ENCODE peak calls at places on chromosomes 13 and 19, in four cellular contexts. One of them, this sample, is unnamed.

GRCh38 chr13:105735269-105735668 is 800.2 kb downstream of the EFNB2 start:
- DNase-seq in tibial nerve: no peak
- DNase-seq in IMR-90: no peak
- DNase-seq in upper lobe of left lung: no peak
- DNase-seq in this sample: no peak

GRCh38 chr13:30829145-30829544 is 76.9 kb upstream of the MEDAG start:
- DNase-seq in tibial nerve: no peak
- DNase-seq in IMR-90: peak; percentile 82
- DNase-seq in upper lobe of left lung: no peak
- DNase-seq in this sample: no peak

GRCh38 chr19:13938361-13939027 is at the start of gene PODNL1:
- DNase-seq in tibial nerve: peak; percentile 69
- DNase-seq in IMR-90: peak; percentile 53
- DNase-seq in upper lobe of left lung: peak; percentile 54
- DNase-seq in this sample: no peak

GRCh38 chr19:1465191-1466016 is 13.6 kb downstream of the C19orf25 start:
- DNase-seq in tibial nerve: no peak
- DNase-seq in IMR-90: peak; percentile 36
- DNase-seq in upper lobe of left lung: peak; percentile 88
- DNase-seq in this sample: no peak

GRCh38 chr19:30128211-30128610 is 186.2 kb downstream of the URI1 start:
- DNase-seq in tibial nerve: no peak
- DNase-seq in IMR-90: no peak
- DNase-seq in upper lobe of left lung: no peak
- DNase-seq in this sample: no peak

GRCh38 chr13:40681341-40682051 is 15.1 kb upstream of the FOXO1 start:
- DNase-seq in tibial nerve: no peak
- DNase-seq in IMR-90: no peak
- DNase-seq in upper lobe of left lung: no peak
- DNase-seq in this sample: no peak

GRCh38 chr19:4378886-4379285 is 21.5 kb downstream of the SH3GL1 start:
- DNase-seq in tibial nerve: no peak
- DNase-seq in IMR-90: no peak
- DNase-seq in upper lobe of left lung: no peak
- DNase-seq in this sample: no peak

GRCh38 chr13:99974939-99975561 is 3.5 kb upstream of the ZIC5 start:
- DNase-seq in tibial nerve: no peak
- DNase-seq in IMR-90: no peak
- DNase-seq in upper lobe of left lung: no peak
- DNase-seq in this sample: no peak

GRCh38 chr13:84430441-84430840 is 548.2 kb upstream of the SLITRK1 start:
- DNase-seq in tibial nerve: no peak
- DNase-seq in IMR-90: peak; percentile 1
- DNase-seq in upper lobe of left lung: no peak
- DNase-seq in this sample: no peak

GRCh38 chr13:39385154-39385553 is 217.8 kb downstream of the LHFPL6 start:
- DNase-seq in tibial nerve: no peak
- DNase-seq in IMR-90: no peak
- DNase-seq in upper lobe of left lung: no peak
- DNase-seq in this sample: no peak

GRCh38 chr13:65540064-65540635 is 1690.0 kb downstream of the PCDH9 start:
- DNase-seq in tibial nerve: no peak
- DNase-seq in IMR-90: no peak
- DNase-seq in upper lobe of left lung: no peak
- DNase-seq in this sample: no peak

GRCh38 chr19:41649827-41650226 is 23.0 kb upstream of the CEACAM4 start:
- DNase-seq in tibial nerve: no peak
- DNase-seq in IMR-90: no peak
- DNase-seq in upper lobe of left lung: no peak
- DNase-seq in this sample: no peak

GRCh38 chr13:60158321-60158801 is 5.4 kb downstream of the DIAPH3 start:
- DNase-seq in tibial nerve: no peak
- DNase-seq in IMR-90: no peak
- DNase-seq in upper lobe of left lung: no peak
- DNase-seq in this sample: no peak

GRCh38 chr19:55283548-55284393 is at the start of gene BRSK1:
- DNase-seq in tibial nerve: no peak
- DNase-seq in IMR-90: peak; percentile 61
- DNase-seq in upper lobe of left lung: no peak
- DNase-seq in this sample: no peak

GRCh38 chr13:111370147-111370546 is 49.7 kb downstream of the TEX29 start:
- DNase-seq in tibial nerve: no peak
- DNase-seq in IMR-90: no peak
- DNase-seq in upper lobe of left lung: no peak
- DNase-seq in this sample: no peak

GRCh38 chr19:45370410-45371204 is at the start of gene ERCC2:
- DNase-seq in tibial nerve: peak; percentile 99
- DNase-seq in IMR-90: peak; percentile 99
- DNase-seq in upper lobe of left lung: peak; percentile 95
- DNase-seq in this sample: peak; percentile 95
- TF ChIP-seq POLR2A in tibial nerve: peak; percentile 49
- TF ChIP-seq POLR2A in IMR-90: no peak
- TF ChIP-seq POLR2A in upper lobe of left lung: no peak
- TF ChIP-seq POLR2A in this sample: no peak

GRCh38 chr19:44645407-44646048 is 1.8 kb downstream of the PVR start:
- DNase-seq in tibial nerve: no peak
- DNase-seq in IMR-90: no peak
- DNase-seq in upper lobe of left lung: no peak
- DNase-seq in this sample: no peak
- H3K27ac ChIP-seq in tibial nerve: no peak overlapping the region
- H3K27ac ChIP-seq in IMR-90: peak overlapping the region; percentile 49
- H3K27ac ChIP-seq in upper lobe of left lung: peak overlapping the region; percentile 23
- H3K27ac ChIP-seq in this sample: no peak overlapping the region

DNA sequence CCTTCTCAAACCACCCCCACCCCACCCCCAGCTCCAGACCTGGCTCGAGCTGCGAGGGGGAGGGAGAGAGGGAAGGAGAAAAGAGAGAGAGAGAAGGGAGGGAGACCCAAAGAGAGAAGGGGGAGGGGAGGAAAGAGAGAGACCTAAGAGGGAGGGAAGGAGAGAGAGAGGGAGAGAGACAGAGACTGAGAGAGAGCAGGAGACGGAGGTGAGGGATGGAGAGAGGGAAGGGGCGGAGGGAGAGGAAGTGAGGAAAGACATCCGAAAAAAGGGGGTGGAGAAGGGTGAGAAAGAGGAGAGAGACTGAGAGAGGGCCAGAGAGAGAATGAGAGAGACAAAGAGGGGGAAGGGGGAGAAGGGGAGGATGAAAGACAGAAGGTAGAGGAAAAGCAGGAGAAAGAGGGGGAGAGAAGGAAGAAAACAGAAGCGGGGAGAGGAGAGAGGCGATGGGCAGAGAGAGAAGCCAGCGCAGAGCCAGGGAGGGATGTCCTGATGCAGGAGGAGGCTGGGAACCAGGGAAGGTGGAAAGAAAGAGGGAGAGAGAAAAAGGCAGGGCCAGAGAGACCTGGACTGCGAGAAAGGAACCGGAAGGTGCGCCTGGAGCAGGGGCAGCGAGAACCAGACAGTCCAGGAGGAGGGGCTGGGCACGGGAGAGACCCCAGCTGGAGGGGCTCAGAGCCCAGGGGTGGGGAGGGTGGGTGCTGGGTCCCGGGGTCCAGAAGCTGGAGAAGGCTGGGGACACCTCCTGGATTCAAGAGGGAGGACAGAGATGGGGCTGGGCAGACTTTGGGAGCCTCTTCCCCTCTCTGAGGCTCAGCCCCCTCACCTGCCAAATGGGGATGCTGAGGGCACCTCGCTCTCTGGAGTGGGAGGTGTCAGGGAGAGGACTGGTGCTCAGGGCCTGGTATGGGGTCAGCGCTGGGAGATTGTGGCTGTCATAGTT is 1.7 kb upstream of the SPACA6 start:
- DNase-seq in tibial nerve: no peak
- DNase-seq in IMR-90: peak; percentile 65
- DNase-seq in upper lobe of left lung: no peak
- DNase-seq in this sample: no peak
- TF ChIP-seq POLR2A in tibial nerve: no peak
- TF ChIP-seq POLR2A in IMR-90: no peak
- TF ChIP-seq POLR2A in upper lobe of left lung: no peak
- TF ChIP-seq POLR2A in this sample: no peak

DNA sequence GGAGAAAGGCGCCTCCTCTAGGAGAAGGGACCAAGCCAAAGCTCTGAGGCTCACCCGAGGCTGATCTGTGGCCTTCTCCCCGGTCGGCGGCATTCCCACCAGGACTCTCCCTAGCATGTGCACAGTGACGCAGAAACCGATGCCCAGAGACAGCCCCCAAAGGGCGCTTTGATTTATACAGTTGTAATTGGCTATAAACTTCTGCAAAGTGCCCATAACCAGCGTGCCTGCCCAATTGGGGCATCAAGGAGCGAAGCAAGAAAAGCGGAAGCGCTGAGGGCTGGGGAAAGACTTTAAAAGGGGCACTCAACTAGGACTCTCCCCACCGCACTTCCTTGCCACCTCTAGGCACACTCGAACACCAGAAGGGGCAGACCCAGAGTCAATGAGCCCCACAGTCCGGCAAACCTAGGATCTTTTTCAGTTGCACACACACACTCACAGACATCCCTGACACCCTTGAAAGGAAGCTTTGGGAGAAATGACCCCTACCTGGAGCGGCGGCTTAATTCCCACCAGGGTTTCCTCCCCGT is 1.8 kb downstream of the CDX2 start:
- DNase-seq in tibial nerve: no peak
- DNase-seq in IMR-90: no peak
- DNase-seq in upper lobe of left lung: no peak
- DNase-seq in this sample: no peak
- H3K27ac ChIP-seq in tibial nerve: no peak overlapping the region
- H3K27ac ChIP-seq in IMR-90: no peak overlapping the region
- H3K27ac ChIP-seq in upper lobe of left lung: no peak overlapping the region
- H3K27ac ChIP-seq in this sample: no peak overlapping the region

DNA sequence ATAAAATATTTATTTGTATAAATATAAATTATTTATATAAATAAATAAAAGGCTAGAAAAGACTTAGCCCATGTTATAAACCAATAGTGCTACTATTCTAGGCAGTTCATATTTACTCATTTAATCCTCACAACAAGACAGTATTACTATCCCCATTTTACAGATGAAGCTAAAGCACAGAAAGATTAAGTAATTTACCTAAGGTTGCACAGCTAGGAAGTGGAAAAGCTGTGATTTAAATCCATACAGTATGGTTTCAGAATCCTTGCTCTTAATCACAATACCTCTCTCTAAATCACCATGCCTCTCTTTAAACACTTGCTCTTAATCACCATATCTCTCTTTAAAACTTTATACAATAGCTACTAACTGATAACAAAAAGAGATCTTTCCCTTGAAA is 13.8 kb downstream of the SPRYD7 start:
- DNase-seq in tibial nerve: no peak
- DNase-seq in IMR-90: no peak
- DNase-seq in upper lobe of left lung: no peak
- DNase-seq in this sample: no peak
- TF ChIP-seq POLR2A in tibial nerve: no peak
- TF ChIP-seq POLR2A in IMR-90: no peak
- TF ChIP-seq POLR2A in upper lobe of left lung: no peak
- TF ChIP-seq POLR2A in this sample: no peak

GRCh38 chr19:36573948-36574726 is 1.0 kb upstream of the ZNF529 start:
- DNase-seq in tibial nerve: no peak
- DNase-seq in IMR-90: peak; percentile 35
- DNase-seq in upper lobe of left lung: no peak
- DNase-seq in this sample: no peak
- H3K27ac ChIP-seq in tibial nerve: no peak overlapping the region
- H3K27ac ChIP-seq in IMR-90: peak overlapping the region; percentile 87
- H3K27ac ChIP-seq in upper lobe of left lung: peak overlapping the region; percentile 90
- H3K27ac ChIP-seq in this sample: peak overlapping the region; percentile 89

DNA sequence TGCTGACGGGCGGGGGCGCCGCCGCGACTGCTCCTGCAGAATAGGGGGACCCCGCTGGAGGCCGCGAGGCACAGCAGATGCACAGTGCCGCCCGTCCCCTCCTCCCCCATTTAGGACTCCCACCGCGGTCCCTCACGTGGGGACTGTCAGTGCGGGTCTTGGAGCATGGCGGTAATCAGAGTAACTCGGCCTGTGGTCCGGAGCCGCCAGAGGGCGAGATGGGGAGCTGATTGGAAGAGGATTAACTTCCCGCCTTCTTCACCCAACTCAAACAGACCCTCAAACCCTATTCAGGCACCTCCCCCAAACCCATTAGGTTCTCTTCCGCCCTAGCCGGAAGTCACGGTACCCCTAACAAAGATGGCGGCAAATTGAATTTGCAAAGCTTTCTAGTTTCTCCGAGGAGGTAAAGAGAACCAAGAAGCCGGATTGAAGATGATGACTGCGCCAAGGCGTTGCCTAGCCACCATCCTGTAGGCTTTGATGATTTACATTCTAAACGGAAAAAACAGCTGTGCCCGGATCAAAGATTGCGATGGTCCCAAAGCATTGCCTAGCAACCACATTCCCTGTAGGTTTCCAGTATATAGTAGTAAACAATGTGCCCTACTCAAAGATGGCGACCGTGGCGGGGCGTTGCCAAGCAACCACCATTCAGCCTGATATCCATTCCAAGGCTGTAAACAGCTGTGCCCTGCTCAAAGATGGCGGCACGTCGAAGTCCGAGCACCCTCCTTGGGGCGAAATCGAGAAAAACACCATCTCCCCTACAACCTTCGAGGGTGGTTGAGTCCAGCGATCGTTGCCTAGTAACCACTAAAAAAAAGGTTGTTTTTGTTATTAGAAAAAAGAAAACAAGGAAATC is at the start of gene FUZ:
- DNase-seq in tibial nerve: peak; percentile 94
- DNase-seq in IMR-90: peak; percentile 99
- DNase-seq in upper lobe of left lung: peak; percentile 90
- DNase-seq in this sample: peak; percentile 85
- TF ChIP-seq POLR2A in tibial nerve: no peak
- TF ChIP-seq POLR2A in IMR-90: no peak
- TF ChIP-seq POLR2A in upper lobe of left lung: no peak
- TF ChIP-seq POLR2A in this sample: no peak